ENCODE peak calls at places on chromosomes 13 and 19, in seven cellular contexts. J, C, D, T, X, S and G are unnamed samples.

GRCh38 chr19:1119475-1120217 is 15.9 kb downstream of the GPX4 start:
- DNase-seq in J (no peak), C (no peak), D (no peak), T (no peak), X (no peak), S (no peak), G (no peak)

GRCh38 chr13:30734434-30734833 is 909 bp upstream of the ALOX5AP start:
- DNase-seq in J (no peak), C (peak; percentile 45), D (no peak), T (no peak), X (no peak), S (peak; percentile 30), G (no peak)

GRCh38 chr13:94233401-94233800 is 246.1 kb downstream of the DCT start:
- DNase-seq in J (peak; percentile 50), C (peak; percentile 96), D (no peak), T (peak; percentile 97), X (peak; percentile 26), S (peak; percentile 97), G (no peak)

GRCh38 chr19:47601180-47601904 is 7.6 kb upstream of the BICRA start:
- DNase-seq in J (no peak), C (no peak), D (no peak), T (no peak), X (no peak), S (no peak), G (no peak)

GRCh38 chr19:47230122-47230920 is 678 bp downstream of the BBC3 start:
- DNase-seq in J (no peak), C (peak; percentile 52), D (peak; percentile 80), T (peak; percentile 53), X (peak; percentile 61), S (peak; percentile 46), G (peak; percentile 67)

GRCh38 chr13:106736941-106737340 is 169.0 kb upstream of the ARGLU1 start:
- DNase-seq in J (no peak), C (no peak), D (no peak), T (no peak), X (no peak), S (no peak), G (no peak)

GRCh38 chr13:73809561-73809960 is 324.6 kb downstream of the KLF12 start:
- DNase-seq in J (no peak), C (peak; percentile 36), D (no peak), T (peak; percentile 32), X (peak; percentile 64), S (peak; percentile 89), G (no peak)

GRCh38 chr19:33032218-33032781 is 32.4 kb downstream of the RHPN2 start:
- DNase-seq in J (no peak), C (no peak), D (no peak), T (no peak), X (no peak), S (no peak), G (no peak)

GRCh38 chr13:36713842-36714241 is 40.0 kb downstream of the SERTM1 start:
- DNase-seq in J (no peak), C (no peak), D (no peak), T (no peak), X (no peak), S (no peak), G (no peak)

GRCh38 chr13:78742659-78743058 is 83.7 kb upstream of the OBI1 start:
- DNase-seq in J (no peak), C (no peak), D (no peak), T (no peak), X (no peak), S (no peak), G (no peak)

GRCh38 chr19:16897572-16898056 is 8.8 kb downstream of the F2RL3 start:
- DNase-seq in J (no peak), C (no peak), D (no peak), T (no peak), X (no peak), S (no peak), G (no peak)

GRCh38 chr13:90719452-90719851 is 628.0 kb upstream of the MIR17HG start:
- DNase-seq in J (no peak), C (no peak), D (no peak), T (peak; percentile 20), X (no peak), S (no peak), G (no peak)

GRCh38 chr13:93248627-93249047 is 22.0 kb downstream of the GPC6 start:
- DNase-seq in J (no peak), C (peak; percentile 53), D (peak; percentile 47), T (peak; percentile 56), X (no peak), S (no peak), G (peak; percentile 24)

GRCh38 chr19:22622901-22623840 is 11.0 kb upstream of the ZNF492 start:
- DNase-seq in J (no peak), C (no peak), D (no peak), T (no peak), X (no peak), S (no peak), G (no peak)

GRCh38 chr19:53644061-53644816 is 12.4 kb downstream of the DPRX start:
- DNase-seq in J (no peak), C (no peak), D (no peak), T (no peak), X (no peak), S (no peak), G (no peak)

GRCh38 chr13:87678353-87678752 is 7.2 kb downstream of the SLITRK5 start:
- DNase-seq in J (no peak), C (no peak), D (no peak), T (no peak), X (no peak), S (no peak), G (no peak)

GRCh38 chr13:87677043-87677333 is 5.8 kb downstream of the SLITRK5 start:
- DNase-seq in J (no peak), C (no peak), D (no peak), T (no peak), X (no peak), S (no peak), G (no peak)

GRCh38 chr13:87677334-87678234 is 6.4 kb downstream of the SLITRK5 start:
- DNase-seq in J (no peak), C (no peak), D (peak; percentile 31), T (no peak), X (no peak), S (peak; percentile 10), G (peak; percentile 41)

GRCh38 chr13:87676254-87677042 is 5.3 kb downstream of the SLITRK5 start:
- DNase-seq in J (no peak), C (no peak), D (no peak), T (no peak), X (no peak), S (no peak), G (no peak)

GRCh38 chr13:87680298-87680697 is 9.1 kb downstream of the SLITRK5 start:
- DNase-seq in J (no peak), C (peak; percentile 63), D (no peak), T (no peak), X (no peak), S (peak; percentile 15), G (no peak)
- TF ChIP-seq CTCF in J (no peak), C (peak; percentile 32), D (peak; percentile 42), T (no peak), X (no peak), S (no peak), G (peak; percentile 68)

GRCh38 chr13:98110749-98111148 is 32.1 kb upstream of the FARP1 start:
- DNase-seq in J (no peak), C (no peak), D (no peak), T (no peak), X (no peak), S (no peak), G (no peak)
- TF ChIP-seq CTCF in J (no peak), C (no peak), D (no peak), T (no peak), X (no peak), S (no peak), G (no peak)

GRCh38 chr19:41264581-41265375 is 606 bp downstream of the HNRNPUL1 start:
- DNase-seq in J (no peak), C (peak; percentile 60), D (peak; percentile 27), T (peak; percentile 29), X (peak; percentile 30), S (peak; percentile 32), G (peak; percentile 39)
- TF ChIP-seq CTCF in J (no peak), C (no peak), D (no peak), T (no peak), X (no peak), S (no peak), G (no peak)

GRCh38 chr19:2722541-2723344 is 1.6 kb upstream of the DIRAS1 start:
- DNase-seq in J (no peak), C (peak; percentile 62), D (no peak), T (peak; percentile 82), X (no peak), S (peak; percentile 67), G (no peak)

GRCh38 chr19:2726160-2726855 is 5.1 kb upstream of the DIRAS1 start:
- DNase-seq in J (no peak), C (no peak), D (no peak), T (no peak), X (no peak), S (no peak), G (no peak)

GRCh38 chr19:2723747-2724146 is 2.6 kb upstream of the DIRAS1 start:
- DNase-seq in J (no peak), C (no peak), D (no peak), T (no peak), X (no peak), S (no peak), G (no peak)

GRCh38 chr19:2723345-2723715 is 2.2 kb upstream of the DIRAS1 start:
- DNase-seq in J (no peak), C (no peak), D (no peak), T (no peak), X (no peak), S (no peak), G (no peak)

GRCh38 chr19:2724148-2724557 is 3.0 kb upstream of the DIRAS1 start:
- DNase-seq in J (no peak), C (no peak), D (no peak), T (no peak), X (no peak), S (no peak), G (no peak)
- TF ChIP-seq CTCF in J (no peak), C (no peak), D (peak; percentile 36), T (peak; percentile 9), X (no peak), S (peak; percentile 6), G (no peak)

DNA sequence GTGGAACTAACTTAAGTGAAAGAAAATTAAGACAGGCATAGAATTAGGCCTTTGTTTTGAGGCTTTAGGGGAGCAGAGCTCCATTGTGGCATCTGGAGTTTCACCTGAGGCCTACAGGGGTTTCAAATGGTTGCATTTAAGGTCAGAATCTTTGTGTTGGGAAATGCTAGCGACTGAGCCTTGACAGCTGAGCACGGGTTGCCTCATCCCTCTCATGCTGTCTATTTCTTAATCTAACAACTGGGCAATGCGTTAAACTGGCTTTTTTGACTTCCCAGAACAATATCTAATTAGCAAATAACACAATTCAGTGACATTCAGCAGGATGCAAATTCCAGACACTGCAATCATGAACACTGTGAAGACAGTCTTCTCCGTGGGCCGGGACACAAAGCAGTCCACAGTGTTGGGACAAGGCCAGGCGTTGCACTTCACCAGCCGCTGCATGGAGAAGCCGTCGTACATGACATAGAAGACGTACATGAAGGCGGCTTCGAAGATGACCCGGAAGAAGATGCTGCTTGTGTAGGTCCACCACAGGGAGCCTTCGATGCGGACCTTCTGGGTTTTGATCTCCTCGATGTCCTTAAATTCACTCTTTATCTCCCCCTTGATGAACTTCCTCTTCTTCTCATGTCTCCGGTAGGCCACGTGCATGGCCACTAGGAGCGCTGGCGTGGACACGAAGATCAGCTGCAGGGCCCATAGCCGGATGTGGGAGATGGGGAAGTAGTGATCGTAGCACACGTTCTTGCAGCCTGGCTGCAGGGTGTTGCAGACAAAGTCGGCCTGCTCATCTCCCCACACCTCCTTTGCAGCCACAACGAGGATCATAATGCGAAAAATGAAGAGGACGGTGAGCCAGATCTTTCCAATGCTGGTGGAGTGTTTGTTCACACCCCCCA is 3.8 kb downstream of the GJB2 start:
- DNase-seq in J (no peak), C (no peak), D (no peak), T (no peak), X (no peak), S (no peak), G (no peak)
- TF ChIP-seq CTCF in J (no peak), C (no peak), D (peak; percentile 40), T (no peak), X (no peak), S (no peak), G (peak; percentile 23)